ENCODE peak calls at places on chromosomes 13 and 19, in five cellular contexts. One of them, this sample, is unnamed.
A peak's percentile ranks its signal among the peaks of the same experiment; 100 is the strongest.

GRCh38 chr13:99009987-99010551 is 32.2 kb upstream of the DOCK9 start:
- DNase-seq in NCI-H748 treated with DMSO at 0.1 percent for 48 hours: no peak
- DNase-seq in NCI-H1092: no peak
- DNase-seq in RCC 7860: no peak
- DNase-seq in A172: no peak
- DNase-seq in this sample: no peak

GRCh38 chr19:1622541-1622940 is 17.3 kb upstream of the UQCR11 start:
- DNase-seq in NCI-H748 treated with DMSO at 0.1 percent for 48 hours: no peak
- DNase-seq in NCI-H1092: no peak
- DNase-seq in RCC 7860: no peak
- DNase-seq in A172: no peak
- DNase-seq in this sample: no peak

GRCh38 chr13:21137696-21138095 is 38.7 kb downstream of the SKA3 start:
- DNase-seq in NCI-H748 treated with DMSO at 0.1 percent for 48 hours: no peak
- DNase-seq in NCI-H1092: no peak
- DNase-seq in RCC 7860: peak; percentile 44
- DNase-seq in A172: peak; percentile 42
- DNase-seq in this sample: no peak

GRCh38 chr13:113402471-113403254 is 38.7 kb upstream of the GRTP1 start:
- DNase-seq in NCI-H748 treated with DMSO at 0.1 percent for 48 hours: no peak
- DNase-seq in NCI-H1092: no peak
- DNase-seq in RCC 7860: no peak
- DNase-seq in A172: no peak
- DNase-seq in this sample: no peak

GRCh38 chr13:41186481-41186880 is 7.9 kb downstream of the KBTBD7 start:
- DNase-seq in NCI-H748 treated with DMSO at 0.1 percent for 48 hours: no peak
- DNase-seq in NCI-H1092: no peak
- DNase-seq in RCC 7860: no peak
- DNase-seq in A172: no peak
- DNase-seq in this sample: no peak

GRCh38 chr13:61036715-61037114 is 378.9 kb downstream of the PCDH20 start:
- DNase-seq in NCI-H748 treated with DMSO at 0.1 percent for 48 hours: no peak
- DNase-seq in NCI-H1092: no peak
- DNase-seq in RCC 7860: no peak
- DNase-seq in A172: no peak
- DNase-seq in this sample: no peak

GRCh38 chr13:37747071-37747612 is 122.4 kb downstream of the TRPC4 start:
- DNase-seq in NCI-H748 treated with DMSO at 0.1 percent for 48 hours: peak; percentile 98
- DNase-seq in NCI-H1092: peak; percentile 2
- DNase-seq in RCC 7860: peak; percentile 27
- DNase-seq in A172: peak; percentile 32
- DNase-seq in this sample: no peak

GRCh38 chr19:5142725-5143097 is 173.8 kb downstream of the KDM4B start:
- DNase-seq in NCI-H748 treated with DMSO at 0.1 percent for 48 hours: no peak
- DNase-seq in NCI-H1092: peak; percentile 47
- DNase-seq in RCC 7860: no peak
- DNase-seq in A172: no peak
- DNase-seq in this sample: no peak

GRCh38 chr19:6811906-6812305 is 39.4 kb downstream of the VAV1 start:
- DNase-seq in NCI-H748 treated with DMSO at 0.1 percent for 48 hours: no peak
- DNase-seq in NCI-H1092: no peak
- DNase-seq in RCC 7860: peak; percentile 36
- DNase-seq in A172: peak; percentile 69
- DNase-seq in this sample: peak; percentile 29

GRCh38 chr19:53057904-53058579 is 13.5 kb downstream of the ERVV-2 start:
- DNase-seq in NCI-H748 treated with DMSO at 0.1 percent for 48 hours: no peak
- DNase-seq in NCI-H1092: no peak
- DNase-seq in RCC 7860: no peak
- DNase-seq in A172: no peak
- DNase-seq in this sample: no peak

GRCh38 chr19:10979950-10980349 is 19.1 kb downstream of the SMARCA4 start:
- DNase-seq in NCI-H748 treated with DMSO at 0.1 percent for 48 hours: no peak
- DNase-seq in NCI-H1092: no peak
- DNase-seq in RCC 7860: no peak
- DNase-seq in A172: no peak
- DNase-seq in this sample: no peak

GRCh38 chr13:100213576-100213975 is 124.7 kb downstream of the PCCA start:
- DNase-seq in NCI-H748 treated with DMSO at 0.1 percent for 48 hours: no peak
- DNase-seq in NCI-H1092: no peak
- DNase-seq in RCC 7860: no peak
- DNase-seq in A172: no peak
- DNase-seq in this sample: no peak

GRCh38 chr19:29492761-29493160 is 33.0 kb upstream of the VSTM2B start:
- DNase-seq in NCI-H748 treated with DMSO at 0.1 percent for 48 hours: no peak
- DNase-seq in NCI-H1092: no peak
- DNase-seq in RCC 7860: no peak
- DNase-seq in A172: no peak
- DNase-seq in this sample: no peak

GRCh38 chr19:8576273-8576993 is 809 bp downstream of the MYO1F start:
- DNase-seq in NCI-H748 treated with DMSO at 0.1 percent for 48 hours: no peak
- DNase-seq in NCI-H1092: no peak
- DNase-seq in RCC 7860: no peak
- DNase-seq in A172: no peak
- DNase-seq in this sample: no peak

GRCh38 chr19:42191855-42192254 is 25.6 kb downstream of the DEDD2 start:
- DNase-seq in NCI-H748 treated with DMSO at 0.1 percent for 48 hours: peak; percentile 93
- DNase-seq in NCI-H1092: no peak
- DNase-seq in RCC 7860: peak; percentile 77
- DNase-seq in A172: peak; percentile 84
- DNase-seq in this sample: no peak